ENCODE peak calls at places on chromosome 10, in seven cellular contexts. E is heart left ventricle; A is right lobe of liver; F is CD8-positive, alpha-beta T cell; X is left ventricle myocardium inferior; R is H9; I is transverse colon. Q is an unnamed sample. For H3K27me3 and H3K4me1, the result is how much of the 10 kb centered on the place peaks cover.

GRCh38 chr10:65234261-65234660 is 1691.6 kb upstream of the LRRTM3 start:
- DNase-seq in F (no peak), E (no peak), I (no peak), X (no peak), R (no peak), A (no peak), Q (no peak)

GRCh38 chr10:61822781-61823230 is 78.7 kb upstream of the ARID5B start:
- DNase-seq in X (no peak), R (no peak), F (no peak), A (no peak), E (no peak), I (no peak), Q (no peak)

GRCh38 chr10:60480865-60481563 is 91.3 kb upstream of the ANK3 start:
- DNase-seq in I (no peak), R (no peak), E (no peak), A (no peak), F (no peak), X (no peak), Q (peak)

GRCh38 chr10:68135922-68136718 is 26.8 kb downstream of the MYPN start:
- DNase-seq in A (no peak), I (no peak), R (no peak), X (no peak), E (peak), F (no peak), Q (no peak)

GRCh38 chr10:84933402-84933801 is 605.0 kb downstream of the CCSER2 start:
- DNase-seq in R (no peak), X (no peak), E (no peak), I (peak), A (no peak), F (no peak), Q (no peak)

GRCh38 chr10:34835908-34836558 is 20.9 kb upstream of the PARD3 start:
- DNase-seq in A (no peak), F (no peak), I (no peak), X (no peak), E (no peak), R (no peak), Q (no peak)

GRCh38 chr10:77592946-77593636 is 44.5 kb downstream of the KCNMA1 start:
- DNase-seq in F (no peak), I (peak), R (no peak), X (no peak), A (no peak), E (peak), Q (no peak)

GRCh38 chr10:35413985-35414861 is 77.9 kb downstream of the CCNY start:
- DNase-seq in R (no peak), F (no peak), A (no peak), I (no peak), X (no peak), E (no peak), Q (no peak)

GRCh38 chr10:707861-708260 is 18.4 kb upstream of the DIP2C start:
- DNase-seq in X (no peak), R (no peak), E (no peak), F (no peak), I (no peak), A (no peak), Q (no peak)

GRCh38 chr10:86253171-86254072 is 113.2 kb downstream of the GRID1 start:
- DNase-seq in I (no peak), F (no peak), E (no peak), X (no peak), R (peak), A (no peak), Q (no peak)

GRCh38 chr10:16887565-16887964 is 70.3 kb upstream of the RSU1 start:
- DNase-seq in F (no peak), A (no peak), I (no peak), E (no peak), X (no peak), R (no peak), Q (no peak)

DNA sequence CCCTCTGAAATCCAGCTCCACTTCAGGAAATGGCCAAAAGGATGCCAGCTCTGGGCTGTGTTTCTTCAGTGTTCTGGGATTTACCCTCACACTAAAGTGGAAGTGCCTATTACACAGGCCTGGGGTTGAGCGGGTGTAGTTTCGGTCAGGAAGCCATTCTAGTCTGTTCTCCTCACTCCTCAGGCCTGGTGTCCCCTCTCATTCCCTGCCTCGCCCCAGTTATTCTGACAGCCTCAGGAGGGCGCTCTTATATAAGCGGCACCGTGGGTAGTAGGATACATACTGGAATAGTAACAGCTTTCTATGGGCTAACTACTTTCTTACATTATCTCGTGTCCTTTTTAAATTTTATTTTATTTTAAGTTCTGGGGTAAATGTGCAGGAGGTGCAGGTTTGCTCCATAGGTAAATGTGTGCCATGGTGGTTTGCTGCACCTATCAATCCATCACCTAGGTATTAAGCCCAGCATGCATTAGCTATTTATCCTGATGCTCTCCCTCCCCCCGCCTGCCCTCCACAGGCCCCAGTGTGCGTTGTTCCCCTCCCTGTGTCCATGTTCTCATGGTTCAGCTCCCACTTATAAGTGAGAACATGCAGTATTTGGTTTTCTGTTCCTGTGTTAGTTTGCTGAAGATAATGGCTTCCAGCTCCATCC is 12.2 kb upstream of the LGI1 start:
- DNase-seq in F (no peak), E (peak), X (no peak), I (no peak), R (peak), A (peak), Q (no peak)
- TF ChIP-seq CTCF in F (no peak), E (no peak), X (no peak), I (peak), R (peak), A (peak), Q (no peak)

DNA sequence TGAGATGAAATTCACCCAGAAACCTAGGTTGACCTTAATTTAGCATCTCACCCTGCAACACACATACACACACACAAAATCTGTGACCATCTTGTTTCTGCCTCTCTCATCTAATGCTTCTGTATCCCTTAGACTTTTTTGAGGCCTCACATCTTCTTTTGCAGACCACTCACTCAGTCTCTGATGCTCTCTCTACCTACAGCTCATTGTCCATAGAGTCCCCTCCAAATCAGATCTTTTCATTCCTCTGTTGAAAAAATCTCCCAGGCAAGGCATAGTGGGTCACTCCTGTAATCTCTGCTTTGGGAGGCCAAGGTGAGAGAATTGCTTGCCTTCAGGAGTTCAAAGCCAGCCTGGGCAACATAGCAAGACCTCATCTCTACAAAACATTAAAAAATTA is 17.6 kb upstream of the PAX2 start:
- DNase-seq in F (no peak), R (no peak), I (no peak), A (no peak), E (no peak), X (no peak), Q (no peak)
- H3K27me3 ChIP-seq in F (under half), R (half or more), I (half or more), A (under half), E (half or more), X (half or more), Q (under half)

DNA sequence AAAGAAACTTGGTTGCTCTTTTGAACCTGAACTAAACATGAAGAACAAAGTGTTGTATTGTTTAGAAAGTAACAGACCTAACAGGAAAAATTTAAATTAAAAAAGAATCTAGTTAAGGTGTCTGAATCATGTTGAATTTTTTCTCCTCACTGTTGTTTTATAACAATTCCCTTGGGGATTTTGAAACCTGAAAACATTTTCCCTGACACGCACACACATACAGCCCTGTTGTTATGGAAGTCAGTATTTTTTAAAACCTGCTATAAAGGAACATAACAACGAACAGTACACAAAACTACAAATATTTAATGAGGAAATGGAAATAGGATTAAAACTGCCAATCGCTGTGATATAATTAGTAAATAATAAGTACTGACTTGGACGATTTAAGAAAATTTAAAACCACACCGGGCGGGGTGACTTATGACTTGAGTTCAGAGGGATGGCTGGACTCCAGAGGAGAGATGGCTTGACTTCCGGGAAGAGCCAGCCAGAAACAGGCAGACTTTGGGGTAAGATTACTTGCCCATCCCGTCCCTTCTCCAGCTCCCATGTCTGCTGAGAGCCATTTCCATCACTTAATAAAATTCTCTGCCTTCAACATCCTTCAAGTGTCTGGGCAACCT is 16.2 kb upstream of the SPOCK2 start:
- DNase-seq in R (no peak), I (no peak), A (no peak), E (no peak), X (no peak), F (no peak), Q (no peak)
- H3K4me1 ChIP-seq in R (under half), I (under half), A (under half), E (under half), X (under half), F (half or more), Q (under half)

GRCh38 chr10:116268976-116269375 is 4.0 kb downstream of the GFRA1 start:
- DNase-seq in I (no peak), X (no peak), F (no peak), E (no peak), R (no peak), A (no peak), Q (no peak)
- TF ChIP-seq CTCF in I (no peak), X (peak), F (no peak), E (no peak), R (no peak), A (peak), Q (no peak)

GRCh38 chr10:83564889-83565588 is 574.3 kb upstream of the GHITM start:
- DNase-seq in I (no peak), E (no peak), F (no peak), X (no peak), A (no peak), R (no peak), Q (no peak)
- H3K27me3 ChIP-seq in I (under half), E (under half), F (under half), X (under half), A (under half), R (under half), Q (under half)

DNA sequence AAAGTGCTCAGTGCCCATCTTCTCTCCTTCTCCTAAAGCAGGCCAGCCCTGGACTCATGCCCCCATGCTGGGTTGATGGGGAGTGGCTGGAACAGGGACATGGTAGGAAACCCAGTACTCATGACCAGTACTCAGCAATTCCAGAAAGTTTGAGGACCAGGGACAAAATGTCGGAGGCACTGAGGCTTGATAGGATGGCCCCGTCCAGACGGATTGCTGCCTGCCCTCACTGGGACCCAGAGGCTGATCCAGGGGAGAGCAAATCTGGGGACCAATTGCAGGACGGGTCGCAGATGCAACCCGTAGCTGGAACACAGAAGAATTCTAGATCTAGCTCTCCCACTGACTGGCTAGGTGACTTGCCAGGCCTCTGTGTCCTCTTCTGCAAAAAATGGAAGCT is 5.1 kb downstream of the ZCCHC24 start:
- DNase-seq in I (no peak), F (no peak), E (no peak), R (no peak), X (no peak), A (no peak), Q (no peak)
- H3K4me1 ChIP-seq in I (half or more), F (under half), E (under half), R (under half), X (half or more), A (under half), Q (under half)

DNA sequence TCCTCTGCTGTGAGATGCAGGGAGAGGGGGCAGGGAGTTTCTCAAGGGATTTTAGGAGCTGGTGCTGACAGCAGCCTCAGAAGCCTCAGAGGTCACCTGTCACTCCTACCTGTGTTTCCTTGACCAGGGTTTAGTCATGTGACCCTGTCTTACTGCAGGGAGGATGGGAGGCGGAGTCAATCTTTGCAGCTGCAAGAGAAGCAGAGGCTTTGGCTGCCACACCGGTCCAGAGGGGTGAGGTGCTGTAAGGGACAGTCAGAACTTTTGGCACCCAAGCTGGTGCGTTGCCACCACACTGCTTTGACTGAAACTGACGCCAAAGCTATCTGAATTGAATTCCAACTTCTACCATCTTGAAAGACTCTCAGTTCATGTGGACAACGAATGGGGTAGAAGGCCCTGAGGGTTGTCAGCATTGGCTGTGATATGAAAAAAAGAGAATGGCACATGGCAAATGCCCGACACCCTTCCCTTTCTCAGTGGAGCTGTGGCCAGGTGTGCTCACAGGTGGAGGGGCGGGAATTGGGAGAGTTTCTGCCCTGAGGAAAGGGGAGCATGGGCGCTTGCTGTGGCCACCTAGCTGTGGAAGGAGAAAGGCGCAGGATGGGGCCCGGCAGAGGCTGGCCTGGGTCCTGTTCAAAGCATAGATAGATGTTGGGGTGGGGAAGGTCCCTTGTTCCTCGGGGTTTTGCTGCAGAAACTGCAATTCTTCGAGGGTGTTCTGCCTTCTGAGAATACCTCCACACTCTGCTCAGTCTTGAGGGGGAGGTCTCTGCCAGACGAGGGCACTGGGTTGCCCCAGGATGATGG is 69.3 kb downstream of the ARHGAP22 start:
- DNase-seq in A (no peak), R (peak), F (no peak), I (no peak), E (no peak), X (no peak), Q (no peak)
- TF ChIP-seq CTCF in A (no peak), R (peak), F (no peak), I (no peak), E (no peak), X (no peak), Q (no peak)

GRCh38 chr10:8035641-8036520 is 18.6 kb upstream of the GATA3 start:
- DNase-seq in R (no peak), E (no peak), F (no peak), X (no peak), I (no peak), A (no peak), Q (no peak)
- H3K27me3 ChIP-seq in R (half or more), E (half or more), F (half or more), X (half or more), I (half or more), A (under half), Q (under half)

DNA sequence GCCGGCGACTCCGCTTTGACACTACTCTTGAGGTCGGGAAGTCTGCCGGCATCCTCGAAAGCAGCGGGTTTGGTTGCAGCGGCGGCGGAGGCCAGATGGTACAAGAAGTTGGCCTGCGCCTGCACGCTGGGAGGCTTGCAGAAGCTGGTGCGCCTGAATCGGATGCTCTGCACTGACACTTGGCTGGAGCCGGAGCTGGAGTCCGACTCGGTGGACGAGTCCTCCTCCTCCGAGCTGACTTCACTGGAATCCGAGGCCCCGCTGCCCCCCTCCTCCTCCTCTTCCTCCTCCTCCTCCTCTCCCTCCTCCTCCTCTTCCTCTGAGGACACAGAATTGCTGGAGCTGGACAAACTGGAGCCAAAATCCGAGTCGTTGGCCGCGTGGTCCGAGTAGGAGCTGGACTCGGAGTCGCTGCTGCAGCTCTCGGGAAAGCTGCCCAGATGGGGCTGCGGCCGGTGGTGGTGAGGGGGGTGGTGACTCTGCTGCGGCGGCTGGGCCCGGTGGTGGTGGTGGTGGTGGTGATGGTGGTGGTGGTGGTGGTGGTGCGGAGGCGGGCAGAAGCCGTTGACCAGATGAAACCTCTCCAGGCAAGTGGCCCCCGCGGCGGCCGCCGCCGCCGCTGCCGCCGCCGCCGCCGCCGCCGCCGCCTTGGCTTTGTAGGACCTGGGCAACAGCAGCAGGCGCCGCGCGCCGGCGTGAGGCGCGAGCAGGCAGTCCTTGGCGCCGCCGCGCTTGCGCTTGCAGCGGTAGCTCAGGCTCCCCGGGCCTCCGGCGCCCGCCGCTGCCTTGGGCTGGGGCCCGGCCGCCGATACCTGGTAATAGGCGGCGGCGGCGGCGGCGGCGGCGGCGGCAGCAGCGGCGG is 9.0 kb downstream of the SKIDA1 start:
- DNase-seq in F (no peak), A (peak), I (peak), R (peak), X (peak), E (peak), Q (peak)
- H3K4me1 ChIP-seq in F (under half), A (under half), I (under half), R (under half), X (half or more), E (under half), Q (under half)

GRCh38 chr10:103089493-103089892 is 103.6 kb downstream of the NT5C2 start:
- DNase-seq in A (no peak), R (no peak), X (no peak), E (no peak), F (no peak), I (no peak), Q (no peak)
- TF ChIP-seq CTCF in A (no peak), R (no peak), X (no peak), E (no peak), F (no peak), I (no peak), Q (no peak)